ENCODE peak calls at places on chromosomes 16 and 17, in ten cellular contexts. One of them, this sample, is unnamed.
A peak's percentile ranks its signal among the peaks of the same experiment; 100 is the strongest.

GRCh38 chr16:55913717-55914116 is 38.5 kb upstream of the CES5A start:
- ATAC-seq in stimulated activated naive CD8-positive, alpha-beta T cell treated with anti-CD3 and anti-CD28 coated beads, Interleukin-15, amount 100 ng/mL, for 72 hours: no peak
- ATAC-seq in pancreas: peak; percentile 24
- ATAC-seq in WTC11: no peak
- ATAC-seq in gastrocnemius medialis: no peak
- ATAC-seq in body of pancreas: no peak
- ATAC-seq in DND-41: no peak
- ATAC-seq in natural killer cell: no peak
- ATAC-seq in activated T-cell treated with anti-CD3 and anti-CD28 coated beads, Interleukin-2, amount 50 U/mL, for 4 hours: no peak
- ATAC-seq in left cardiac atrium: peak; percentile 47
- ATAC-seq in this sample: no peak

GRCh38 chr17:45022288-45022648 is 29.2 kb downstream of the DCAKD start:
- ATAC-seq in stimulated activated naive CD8-positive, alpha-beta T cell treated with anti-CD3 and anti-CD28 coated beads, Interleukin-15, amount 100 ng/mL, for 72 hours: no peak
- ATAC-seq in pancreas: peak; percentile 2
- ATAC-seq in WTC11: no peak
- ATAC-seq in gastrocnemius medialis: no peak
- ATAC-seq in body of pancreas: peak; percentile 6
- ATAC-seq in DND-41: no peak
- ATAC-seq in natural killer cell: no peak
- ATAC-seq in activated T-cell treated with anti-CD3 and anti-CD28 coated beads, Interleukin-2, amount 50 U/mL, for 4 hours: peak; percentile 4
- ATAC-seq in left cardiac atrium: peak; percentile 1
- ATAC-seq in this sample: peak; percentile 2

GRCh38 chr17:74465378-74466110 is 890 bp upstream of the CD300A start:
- ATAC-seq in stimulated activated naive CD8-positive, alpha-beta T cell treated with anti-CD3 and anti-CD28 coated beads, Interleukin-15, amount 100 ng/mL, for 72 hours: no peak
- ATAC-seq in pancreas: no peak
- ATAC-seq in WTC11: no peak
- ATAC-seq in gastrocnemius medialis: no peak
- ATAC-seq in body of pancreas: no peak
- ATAC-seq in DND-41: no peak
- ATAC-seq in natural killer cell: no peak
- ATAC-seq in activated T-cell treated with anti-CD3 and anti-CD28 coated beads, Interleukin-2, amount 50 U/mL, for 4 hours: no peak
- ATAC-seq in left cardiac atrium: no peak
- ATAC-seq in this sample: no peak

GRCh38 chr17:4165301-4166010 is 22.5 kb downstream of the CYB5D2 start:
- ATAC-seq in stimulated activated naive CD8-positive, alpha-beta T cell treated with anti-CD3 and anti-CD28 coated beads, Interleukin-15, amount 100 ng/mL, for 72 hours: no peak
- ATAC-seq in pancreas: no peak
- ATAC-seq in WTC11: no peak
- ATAC-seq in gastrocnemius medialis: no peak
- ATAC-seq in body of pancreas: no peak
- ATAC-seq in DND-41: no peak
- ATAC-seq in natural killer cell: no peak
- ATAC-seq in activated T-cell treated with anti-CD3 and anti-CD28 coated beads, Interleukin-2, amount 50 U/mL, for 4 hours: no peak
- ATAC-seq in left cardiac atrium: peak; percentile 51
- ATAC-seq in this sample: no peak

GRCh38 chr16:1920727-1921155 is 2.5 kb upstream of the HS3ST6 start:
- ATAC-seq in stimulated activated naive CD8-positive, alpha-beta T cell treated with anti-CD3 and anti-CD28 coated beads, Interleukin-15, amount 100 ng/mL, for 72 hours: peak; percentile 61
- ATAC-seq in pancreas: peak; percentile 44
- ATAC-seq in WTC11: peak; percentile 83
- ATAC-seq in gastrocnemius medialis: no peak
- ATAC-seq in body of pancreas: peak; percentile 57
- ATAC-seq in DND-41: no peak
- ATAC-seq in natural killer cell: no peak
- ATAC-seq in activated T-cell treated with anti-CD3 and anti-CD28 coated beads, Interleukin-2, amount 50 U/mL, for 4 hours: peak; percentile 39
- ATAC-seq in left cardiac atrium: peak; percentile 25
- ATAC-seq in this sample: peak; percentile 82

GRCh38 chr16:566475-567361 is at the start of gene NHLRC4:
- ATAC-seq in stimulated activated naive CD8-positive, alpha-beta T cell treated with anti-CD3 and anti-CD28 coated beads, Interleukin-15, amount 100 ng/mL, for 72 hours: peak; percentile 70
- ATAC-seq in pancreas: peak; percentile 6
- ATAC-seq in WTC11: peak; percentile 64
- ATAC-seq in gastrocnemius medialis: no peak
- ATAC-seq in body of pancreas: no peak
- ATAC-seq in DND-41: peak; percentile 49
- ATAC-seq in natural killer cell: peak; percentile 31
- ATAC-seq in activated T-cell treated with anti-CD3 and anti-CD28 coated beads, Interleukin-2, amount 50 U/mL, for 4 hours: peak; percentile 22
- ATAC-seq in left cardiac atrium: peak; percentile 54
- ATAC-seq in this sample: peak; percentile 61

GRCh38 chr16:383326-384020 is 1.7 kb upstream of the PGAP6 start:
- ATAC-seq in stimulated activated naive CD8-positive, alpha-beta T cell treated with anti-CD3 and anti-CD28 coated beads, Interleukin-15, amount 100 ng/mL, for 72 hours: peak; percentile 68
- ATAC-seq in pancreas: peak; percentile 18
- ATAC-seq in WTC11: peak; percentile 54
- ATAC-seq in gastrocnemius medialis: no peak
- ATAC-seq in body of pancreas: peak; percentile 25
- ATAC-seq in DND-41: no peak
- ATAC-seq in natural killer cell: no peak
- ATAC-seq in activated T-cell treated with anti-CD3 and anti-CD28 coated beads, Interleukin-2, amount 50 U/mL, for 4 hours: peak; percentile 30
- ATAC-seq in left cardiac atrium: no peak
- ATAC-seq in this sample: no peak

GRCh38 chr17:41542357-41542756 is 14.2 kb upstream of the KRT19 start:
- ATAC-seq in stimulated activated naive CD8-positive, alpha-beta T cell treated with anti-CD3 and anti-CD28 coated beads, Interleukin-15, amount 100 ng/mL, for 72 hours: no peak
- ATAC-seq in pancreas: no peak
- ATAC-seq in WTC11: no peak
- ATAC-seq in gastrocnemius medialis: no peak
- ATAC-seq in body of pancreas: no peak
- ATAC-seq in DND-41: no peak
- ATAC-seq in natural killer cell: no peak
- ATAC-seq in activated T-cell treated with anti-CD3 and anti-CD28 coated beads, Interleukin-2, amount 50 U/mL, for 4 hours: no peak
- ATAC-seq in left cardiac atrium: no peak
- ATAC-seq in this sample: no peak

GRCh38 chr16:57775661-57776469 is 26.4 kb downstream of the KIFC3 start:
- ATAC-seq in stimulated activated naive CD8-positive, alpha-beta T cell treated with anti-CD3 and anti-CD28 coated beads, Interleukin-15, amount 100 ng/mL, for 72 hours: peak; percentile 23
- ATAC-seq in pancreas: no peak
- ATAC-seq in WTC11: peak; percentile 96
- ATAC-seq in gastrocnemius medialis: peak; percentile 96
- ATAC-seq in body of pancreas: no peak
- ATAC-seq in DND-41: peak; percentile 33
- ATAC-seq in natural killer cell: no peak
- ATAC-seq in activated T-cell treated with anti-CD3 and anti-CD28 coated beads, Interleukin-2, amount 50 U/mL, for 4 hours: no peak
- ATAC-seq in left cardiac atrium: peak; percentile 78
- ATAC-seq in this sample: peak; percentile 31

GRCh38 chr16:79609861-79610260 is 9.3 kb upstream of the MAF start:
- ATAC-seq in stimulated activated naive CD8-positive, alpha-beta T cell treated with anti-CD3 and anti-CD28 coated beads, Interleukin-15, amount 100 ng/mL, for 72 hours: no peak
- ATAC-seq in pancreas: no peak
- ATAC-seq in WTC11: no peak
- ATAC-seq in gastrocnemius medialis: no peak
- ATAC-seq in body of pancreas: no peak
- ATAC-seq in DND-41: no peak
- ATAC-seq in natural killer cell: no peak
- ATAC-seq in activated T-cell treated with anti-CD3 and anti-CD28 coated beads, Interleukin-2, amount 50 U/mL, for 4 hours: no peak
- ATAC-seq in left cardiac atrium: no peak
- ATAC-seq in this sample: no peak

GRCh38 chr16:67181346-67181745 is 2.4 kb downstream of the MATCAP1 start:
- ATAC-seq in stimulated activated naive CD8-positive, alpha-beta T cell treated with anti-CD3 and anti-CD28 coated beads, Interleukin-15, amount 100 ng/mL, for 72 hours: no peak
- ATAC-seq in pancreas: no peak
- ATAC-seq in WTC11: no peak
- ATAC-seq in gastrocnemius medialis: no peak
- ATAC-seq in body of pancreas: no peak
- ATAC-seq in DND-41: no peak
- ATAC-seq in natural killer cell: no peak
- ATAC-seq in activated T-cell treated with anti-CD3 and anti-CD28 coated beads, Interleukin-2, amount 50 U/mL, for 4 hours: no peak
- ATAC-seq in left cardiac atrium: no peak
- ATAC-seq in this sample: no peak

GRCh38 chr16:17238285-17239028 is 232.3 kb downstream of the XYLT1 start:
- ATAC-seq in stimulated activated naive CD8-positive, alpha-beta T cell treated with anti-CD3 and anti-CD28 coated beads, Interleukin-15, amount 100 ng/mL, for 72 hours: peak; percentile 91
- ATAC-seq in pancreas: no peak
- ATAC-seq in WTC11: no peak
- ATAC-seq in gastrocnemius medialis: no peak
- ATAC-seq in body of pancreas: no peak
- ATAC-seq in DND-41: no peak
- ATAC-seq in natural killer cell: no peak
- ATAC-seq in activated T-cell treated with anti-CD3 and anti-CD28 coated beads, Interleukin-2, amount 50 U/mL, for 4 hours: peak; percentile 59
- ATAC-seq in left cardiac atrium: no peak
- ATAC-seq in this sample: no peak

GRCh38 chr17:2084766-2085647 is 30.1 kb downstream of the HIC1 start:
- ATAC-seq in stimulated activated naive CD8-positive, alpha-beta T cell treated with anti-CD3 and anti-CD28 coated beads, Interleukin-15, amount 100 ng/mL, for 72 hours: no peak
- ATAC-seq in pancreas: peak; percentile 6
- ATAC-seq in WTC11: no peak
- ATAC-seq in gastrocnemius medialis: peak; percentile 34
- ATAC-seq in body of pancreas: peak; percentile 31
- ATAC-seq in DND-41: no peak
- ATAC-seq in natural killer cell: no peak
- ATAC-seq in activated T-cell treated with anti-CD3 and anti-CD28 coated beads, Interleukin-2, amount 50 U/mL, for 4 hours: no peak
- ATAC-seq in left cardiac atrium: peak; percentile 55
- ATAC-seq in this sample: peak; percentile 67

GRCh38 chr17:73211745-73212144 is 18.9 kb downstream of the COG1 start:
- ATAC-seq in stimulated activated naive CD8-positive, alpha-beta T cell treated with anti-CD3 and anti-CD28 coated beads, Interleukin-15, amount 100 ng/mL, for 72 hours: peak; percentile 87
- ATAC-seq in pancreas: no peak
- ATAC-seq in WTC11: no peak
- ATAC-seq in gastrocnemius medialis: no peak
- ATAC-seq in body of pancreas: no peak
- ATAC-seq in DND-41: no peak
- ATAC-seq in natural killer cell: peak; percentile 55
- ATAC-seq in activated T-cell treated with anti-CD3 and anti-CD28 coated beads, Interleukin-2, amount 50 U/mL, for 4 hours: peak; percentile 67
- ATAC-seq in left cardiac atrium: no peak
- ATAC-seq in this sample: no peak

GRCh38 chr17:9432867-9433495 is 142.6 kb downstream of the STX8 start:
- ATAC-seq in stimulated activated naive CD8-positive, alpha-beta T cell treated with anti-CD3 and anti-CD28 coated beads, Interleukin-15, amount 100 ng/mL, for 72 hours: no peak
- ATAC-seq in pancreas: peak; percentile 44
- ATAC-seq in WTC11: no peak
- ATAC-seq in gastrocnemius medialis: no peak
- ATAC-seq in body of pancreas: no peak
- ATAC-seq in DND-41: no peak
- ATAC-seq in natural killer cell: no peak
- ATAC-seq in activated T-cell treated with anti-CD3 and anti-CD28 coated beads, Interleukin-2, amount 50 U/mL, for 4 hours: no peak
- ATAC-seq in left cardiac atrium: no peak
- ATAC-seq in this sample: no peak

GRCh38 chr17:335691-336090 is 16.9 kb downstream of the RPH3AL start:
- ATAC-seq in stimulated activated naive CD8-positive, alpha-beta T cell treated with anti-CD3 and anti-CD28 coated beads, Interleukin-15, amount 100 ng/mL, for 72 hours: no peak
- ATAC-seq in pancreas: no peak
- ATAC-seq in WTC11: peak; percentile 38
- ATAC-seq in gastrocnemius medialis: no peak
- ATAC-seq in body of pancreas: no peak
- ATAC-seq in DND-41: no peak
- ATAC-seq in natural killer cell: no peak
- ATAC-seq in activated T-cell treated with anti-CD3 and anti-CD28 coated beads, Interleukin-2, amount 50 U/mL, for 4 hours: no peak
- ATAC-seq in left cardiac atrium: no peak
- ATAC-seq in this sample: no peak

GRCh38 chr16:75459691-75460090 is 4.8 kb downstream of the TMEM170A start:
- ATAC-seq in stimulated activated naive CD8-positive, alpha-beta T cell treated with anti-CD3 and anti-CD28 coated beads, Interleukin-15, amount 100 ng/mL, for 72 hours: no peak
- ATAC-seq in pancreas: no peak
- ATAC-seq in WTC11: no peak
- ATAC-seq in gastrocnemius medialis: no peak
- ATAC-seq in body of pancreas: no peak
- ATAC-seq in DND-41: no peak
- ATAC-seq in natural killer cell: no peak
- ATAC-seq in activated T-cell treated with anti-CD3 and anti-CD28 coated beads, Interleukin-2, amount 50 U/mL, for 4 hours: no peak
- ATAC-seq in left cardiac atrium: no peak
- ATAC-seq in this sample: no peak

GRCh38 chr17:75367312-75367711 is 38.2 kb downstream of the GRB2 start:
- ATAC-seq in stimulated activated naive CD8-positive, alpha-beta T cell treated with anti-CD3 and anti-CD28 coated beads, Interleukin-15, amount 100 ng/mL, for 72 hours: peak; percentile 71
- ATAC-seq in pancreas: peak; percentile 40
- ATAC-seq in WTC11: no peak
- ATAC-seq in gastrocnemius medialis: no peak
- ATAC-seq in body of pancreas: no peak
- ATAC-seq in DND-41: no peak
- ATAC-seq in natural killer cell: no peak
- ATAC-seq in activated T-cell treated with anti-CD3 and anti-CD28 coated beads, Interleukin-2, amount 50 U/mL, for 4 hours: peak; percentile 65
- ATAC-seq in left cardiac atrium: no peak
- ATAC-seq in this sample: no peak

GRCh38 chr17:49520386-49521087 is 25.4 kb downstream of the NGFR start:
- ATAC-seq in stimulated activated naive CD8-positive, alpha-beta T cell treated with anti-CD3 and anti-CD28 coated beads, Interleukin-15, amount 100 ng/mL, for 72 hours: no peak
- ATAC-seq in pancreas: no peak
- ATAC-seq in WTC11: no peak
- ATAC-seq in gastrocnemius medialis: no peak
- ATAC-seq in body of pancreas: no peak
- ATAC-seq in DND-41: no peak
- ATAC-seq in natural killer cell: no peak
- ATAC-seq in activated T-cell treated with anti-CD3 and anti-CD28 coated beads, Interleukin-2, amount 50 U/mL, for 4 hours: no peak
- ATAC-seq in left cardiac atrium: peak; percentile 48
- ATAC-seq in this sample: no peak

GRCh38 chr17:47297661-47298400 is 25.9 kb upstream of the EFCAB13 start:
- ATAC-seq in stimulated activated naive CD8-positive, alpha-beta T cell treated with anti-CD3 and anti-CD28 coated beads, Interleukin-15, amount 100 ng/mL, for 72 hours: no peak
- ATAC-seq in pancreas: no peak
- ATAC-seq in WTC11: no peak
- ATAC-seq in gastrocnemius medialis: no peak
- ATAC-seq in body of pancreas: no peak
- ATAC-seq in DND-41: no peak
- ATAC-seq in natural killer cell: no peak
- ATAC-seq in activated T-cell treated with anti-CD3 and anti-CD28 coated beads, Interleukin-2, amount 50 U/mL, for 4 hours: no peak
- ATAC-seq in left cardiac atrium: no peak
- ATAC-seq in this sample: no peak

GRCh38 chr17:57889892-57890856 is 40.3 kb upstream of the MRPS23 start:
- ATAC-seq in stimulated activated naive CD8-positive, alpha-beta T cell treated with anti-CD3 and anti-CD28 coated beads, Interleukin-15, amount 100 ng/mL, for 72 hours: no peak
- ATAC-seq in pancreas: peak; percentile 72
- ATAC-seq in WTC11: no peak
- ATAC-seq in gastrocnemius medialis: peak; percentile 46
- ATAC-seq in body of pancreas: peak; percentile 68
- ATAC-seq in DND-41: no peak
- ATAC-seq in natural killer cell: no peak
- ATAC-seq in activated T-cell treated with anti-CD3 and anti-CD28 coated beads, Interleukin-2, amount 50 U/mL, for 4 hours: no peak
- ATAC-seq in left cardiac atrium: peak; percentile 56
- ATAC-seq in this sample: peak; percentile 81

GRCh38 chr17:7509937-7510336 is 25.8 kb downstream of the POLR2A start:
- ATAC-seq in stimulated activated naive CD8-positive, alpha-beta T cell treated with anti-CD3 and anti-CD28 coated beads, Interleukin-15, amount 100 ng/mL, for 72 hours: no peak
- ATAC-seq in pancreas: no peak
- ATAC-seq in WTC11: no peak
- ATAC-seq in gastrocnemius medialis: peak; percentile 71
- ATAC-seq in body of pancreas: no peak
- ATAC-seq in DND-41: no peak
- ATAC-seq in natural killer cell: no peak
- ATAC-seq in activated T-cell treated with anti-CD3 and anti-CD28 coated beads, Interleukin-2, amount 50 U/mL, for 4 hours: no peak
- ATAC-seq in left cardiac atrium: no peak
- ATAC-seq in this sample: no peak

GRCh38 chr17:8956521-8956920 is 9.0 kb downstream of the PIK3R5 start:
- ATAC-seq in stimulated activated naive CD8-positive, alpha-beta T cell treated with anti-CD3 and anti-CD28 coated beads, Interleukin-15, amount 100 ng/mL, for 72 hours: peak; percentile 81
- ATAC-seq in pancreas: no peak
- ATAC-seq in WTC11: no peak
- ATAC-seq in gastrocnemius medialis: no peak
- ATAC-seq in body of pancreas: no peak
- ATAC-seq in DND-41: no peak
- ATAC-seq in natural killer cell: no peak
- ATAC-seq in activated T-cell treated with anti-CD3 and anti-CD28 coated beads, Interleukin-2, amount 50 U/mL, for 4 hours: peak; percentile 69
- ATAC-seq in left cardiac atrium: no peak
- ATAC-seq in this sample: no peak

GRCh38 chr17:17062866-17063265 is 20.6 kb downstream of the MPRIP start:
- ATAC-seq in stimulated activated naive CD8-positive, alpha-beta T cell treated with anti-CD3 and anti-CD28 coated beads, Interleukin-15, amount 100 ng/mL, for 72 hours: no peak
- ATAC-seq in pancreas: peak; percentile 37
- ATAC-seq in WTC11: no peak
- ATAC-seq in gastrocnemius medialis: no peak
- ATAC-seq in body of pancreas: no peak
- ATAC-seq in DND-41: no peak
- ATAC-seq in natural killer cell: no peak
- ATAC-seq in activated T-cell treated with anti-CD3 and anti-CD28 coated beads, Interleukin-2, amount 50 U/mL, for 4 hours: no peak
- ATAC-seq in left cardiac atrium: peak; percentile 16
- ATAC-seq in this sample: no peak